ENCODE peak calls at places on chromosomes 11 and 22, in eight cellular contexts. X, U, J, S, V, R, O and A are unnamed samples.
A peak's percentile ranks its signal among the peaks of the same experiment; 100 is the strongest.

GRCh38 chr11:44886765-44887164 is 63.9 kb downstream of the TP53I11 start:
- DNase-seq in V (no peak), X (no peak), U (no peak), O (no peak), J (peak; percentile 68), S (peak; percentile 6), R (no peak), A (no peak)

GRCh38 chr11:117618956-117619355 is 178.1 kb downstream of the DSCAML1 start:
- DNase-seq in V (peak; percentile 14), S (no peak), J (no peak), R (no peak), U (no peak), X (peak; percentile 25), O (peak; percentile 47), A (no peak)

GRCh38 chr22:28791124-28791523 is 9.2 kb downstream of the XBP1 start:
- DNase-seq in U (no peak), X (no peak), V (no peak), S (no peak), O (no peak), J (no peak), R (no peak), A (no peak)

GRCh38 chr11:1771700-1772099 is 8.0 kb upstream of the CTSD start:
- DNase-seq in V (no peak), J (peak; percentile 88), X (no peak), S (no peak), O (no peak), R (no peak), U (no peak), A (no peak)

GRCh38 chr11:37988031-37988430 is 1390.0 kb upstream of the RAG2 start:
- DNase-seq in X (no peak), V (no peak), J (peak; percentile 99), R (no peak), U (no peak), O (no peak), S (peak; percentile 21), A (no peak)

GRCh38 chr11:16216831-16217230 is 139.5 kb downstream of the SOX6 start:
- DNase-seq in S (no peak), O (no peak), U (no peak), X (no peak), J (no peak), V (no peak), R (no peak), A (no peak)

GRCh38 chr11:2303627-2304155 is 1.9 kb downstream of the TSPAN32 start:
- DNase-seq in U (no peak), V (no peak), R (no peak), X (no peak), O (no peak), S (no peak), J (no peak), A (no peak)

GRCh38 chr11:94734563-94735275 is 33.4 kb upstream of the AMOTL1 start:
- DNase-seq in R (peak; percentile 36), O (no peak), U (no peak), J (no peak), S (no peak), X (peak; percentile 46), V (no peak), A (no peak)

GRCh38 chr11:43789700-43790443 is 90.8 kb upstream of the ALKBH3 start:
- DNase-seq in J (peak; percentile 61), S (peak; percentile 55), U (no peak), R (no peak), O (no peak), X (no peak), V (no peak), A (no peak)

GRCh38 chr11:1153951-1154487 is 3.7 kb upstream of the MUC5AC start:
- DNase-seq in X (no peak), V (peak; percentile 3), U (no peak), O (peak; percentile 7), J (peak; percentile 91), S (peak; percentile 74), R (no peak), A (no peak)

GRCh38 chr11:116913000-116913399 is 75.6 kb upstream of the APOA1 start:
- DNase-seq in V (no peak), R (no peak), X (no peak), O (no peak), J (peak; percentile 77), S (no peak), U (no peak), A (no peak)

GRCh38 chr11:11095971-11096370 is 238.1 kb upstream of the ZBED5 start:
- DNase-seq in J (no peak), X (no peak), O (no peak), U (no peak), V (no peak), S (no peak), R (no peak), A (no peak)

GRCh38 chr22:42680648-42681047 is 31.5 kb upstream of the CYB5R3 start:
- DNase-seq in U (no peak), R (no peak), O (no peak), S (peak; percentile 78), V (no peak), J (peak; percentile 94), X (no peak), A (no peak)

GRCh38 chr11:118295834-118296454 is 8.6 kb upstream of the CD3E start:
- DNase-seq in J (peak; percentile 46), R (no peak), U (no peak), S (no peak), X (no peak), O (no peak), V (no peak), A (peak; percentile 25)

GRCh38 chr22:31630331-31631329 is 31.4 kb downstream of the PISD start:
- DNase-seq in R (peak; percentile 88), J (peak; percentile 85), X (peak; percentile 65), V (peak; percentile 82), S (peak; percentile 34), U (peak; percentile 90), O (peak; percentile 56), A (peak; percentile 86)

GRCh38 chr11:66996609-66997273 is 21.6 kb downstream of the C11orf86 start:
- DNase-seq in V (no peak), O (no peak), U (no peak), S (no peak), R (no peak), J (peak; percentile 71), X (no peak), A (no peak)

GRCh38 chr11:64996710-64997380 is at the start of gene BATF2:
- DNase-seq in V (peak; percentile 59), R (peak; percentile 65), S (no peak), X (no peak), O (peak; percentile 64), J (peak; percentile 82), U (no peak), A (peak; percentile 61)

GRCh38 chr11:49505231-49505630 is 296.8 kb upstream of the FOLH1 start:
- DNase-seq in O (no peak), V (no peak), J (no peak), R (no peak), U (no peak), S (no peak), X (no peak), A (no peak)

GRCh38 chr11:69292221-69292648 is 1.7 kb upstream of the MYEOV start:
- DNase-seq in X (no peak), J (peak; percentile 44), R (peak; percentile 61), V (peak; percentile 53), S (no peak), O (no peak), U (no peak), A (no peak)

GRCh38 chr11:83922318-83922717 is 636.2 kb upstream of the CCDC90B start:
- DNase-seq in O (no peak), X (no peak), S (no peak), U (no peak), V (no peak), R (no peak), J (no peak), A (no peak)

GRCh38 chr11:44597358-44598009 is 32.0 kb downstream of the CD82 start:
- DNase-seq in O (no peak), R (no peak), V (no peak), U (no peak), S (no peak), X (no peak), J (no peak), A (peak; percentile 44)

GRCh38 chr11:130457909-130458729 is 9.7 kb downstream of the ADAMTS15 start:
- DNase-seq in V (no peak), U (no peak), R (no peak), X (no peak), S (no peak), J (no peak), O (no peak), A (no peak)

GRCh38 chr11:26730711-26731460 is 9.0 kb upstream of the SLC5A12 start:
- DNase-seq in S (no peak), X (no peak), V (no peak), U (no peak), O (no peak), J (peak; percentile 38), R (no peak), A (no peak)

GRCh38 chr11:78332872-78333271 is 84.7 kb downstream of the GAB2 start:
- DNase-seq in R (no peak), U (no peak), V (no peak), S (no peak), O (no peak), X (no peak), J (no peak), A (no peak)

GRCh38 chr11:78654071-78654470 is 79.4 kb upstream of the NARS2 start:
- DNase-seq in J (no peak), V (no peak), O (no peak), R (no peak), U (no peak), S (no peak), X (no peak), A (no peak)

GRCh38 chr11:122803306-122803705 is 35.0 kb upstream of the CRTAM start:
- DNase-seq in X (no peak), R (no peak), J (peak; percentile 46), O (no peak), U (no peak), V (no peak), S (peak; percentile 62), A (no peak)

GRCh38 chr22:48264586-48264985 is 1502.1 kb downstream of the TBC1D22A start:
- DNase-seq in S (no peak), V (no peak), O (no peak), R (no peak), X (no peak), U (no peak), J (no peak), A (no peak)

GRCh38 chr11:120332822-120333716 is 3.1 kb upstream of the ARHGEF12 start:
- DNase-seq in S (no peak), U (no peak), J (peak; percentile 30), V (no peak), O (no peak), X (no peak), R (no peak), A (no peak)

GRCh38 chr11:116865696-116866095 is 28.3 kb upstream of the APOA1 start:
- DNase-seq in O (no peak), V (no peak), U (no peak), S (no peak), J (peak; percentile 39), X (no peak), R (no peak), A (no peak)

GRCh38 chr11:134334796-134335571 is 3.2 kb downstream of the GLB1L2 start:
- DNase-seq in X (no peak), U (no peak), O (no peak), R (no peak), S (no peak), J (no peak), V (no peak), A (no peak)

GRCh38 chr22:39482768-39483167 is 19.3 kb upstream of the MIEF1 start:
- DNase-seq in V (no peak), S (no peak), O (no peak), U (no peak), X (no peak), R (no peak), J (no peak), A (no peak)

GRCh38 chr11:130449246-130449990 is 973 bp downstream of the ADAMTS15 start:
- DNase-seq in S (no peak), U (no peak), J (no peak), X (no peak), R (peak; percentile 50), V (no peak), O (no peak), A (no peak)

GRCh38 chr11:134069996-134070845 is 1.3 kb downstream of the JAM3 start:
- DNase-seq in O (peak; percentile 40), X (peak; percentile 35), U (no peak), R (no peak), V (no peak), J (no peak), S (no peak), A (no peak)

GRCh38 chr11:11230802-11231562 is 122.1 kb downstream of the CSNK2A3 start:
- DNase-seq in O (no peak), X (no peak), U (peak; percentile 22), J (no peak), S (no peak), R (peak; percentile 41), V (peak; percentile 58), A (peak; percentile 44)